ENCODE peak calls at places on chromosomes 3 and 15, in five cellular contexts. U is brain microvascular endothelial cell, D is upper lobe of left lung, B is astrocyte of the spinal cord, N is WERI-Rb-1. Y is an unnamed sample.

GRCh38 chr3:2511356-2511755 is 412.7 kb downstream of the CNTN4 start:
- DNase-seq in D (no peak), U (no peak), B (no peak), N (no peak), Y (no peak)

GRCh38 chr15:100981086-100981485 is 61.9 kb downstream of the LRRK1 start:
- DNase-seq in U (no peak), B (no peak), D (no peak), N (peak), Y (no peak)

GRCh38 chr3:125232394-125232793 is 19.8 kb upstream of the SLC12A8 start:
- DNase-seq in U (no peak), N (no peak), D (no peak), B (no peak), Y (no peak)

GRCh38 chr3:101675709-101676218 is 1.2 kb downstream of the ZBTB11 start:
- DNase-seq in U (no peak), B (no peak), D (peak), N (peak), Y (no peak)

GRCh38 chr3:40079203-40079844 is 230.2 kb upstream of the EIF1B start:
- DNase-seq in N (no peak), D (no peak), B (peak), U (peak), Y (no peak)

GRCh38 chr3:181722156-181722555 is 10.4 kb downstream of the SOX2 start:
- DNase-seq in N (no peak), B (no peak), D (no peak), U (no peak), Y (no peak)

GRCh38 chr3:112730210-112730609 is 89.3 kb upstream of the CCDC80 start:
- DNase-seq in U (no peak), D (no peak), B (no peak), N (no peak), Y (no peak)

GRCh38 chr3:40292637-40293036 is 16.9 kb upstream of the EIF1B start:
- DNase-seq in U (no peak), D (no peak), N (no peak), B (no peak), Y (no peak)

GRCh38 chr15:92617197-92618037 is 38.2 kb downstream of the FAM174B start:
- DNase-seq in N (no peak), U (peak), B (peak), D (peak), Y (no peak)

GRCh38 chr15:23069496-23070166 is 30.3 kb upstream of the TUBGCP5 start:
- DNase-seq in N (no peak), U (no peak), B (no peak), D (no peak), Y (no peak)

GRCh38 chr15:68783226-68784054 is 37.3 kb downstream of the ANP32A start:
- DNase-seq in D (peak), N (peak), U (no peak), B (no peak), Y (peak)
- TF ChIP-seq CTCF in D (peak), N (peak), U (peak), B (peak), Y (peak)

GRCh38 chr3:123258811-123259420 is 57.2 kb downstream of the SEC22A start:
- DNase-seq in U (peak), B (peak), N (no peak), D (no peak), Y (no peak)
- TF ChIP-seq CTCF in U (peak), B (peak), N (peak), D (no peak), Y (no peak)

DNA sequence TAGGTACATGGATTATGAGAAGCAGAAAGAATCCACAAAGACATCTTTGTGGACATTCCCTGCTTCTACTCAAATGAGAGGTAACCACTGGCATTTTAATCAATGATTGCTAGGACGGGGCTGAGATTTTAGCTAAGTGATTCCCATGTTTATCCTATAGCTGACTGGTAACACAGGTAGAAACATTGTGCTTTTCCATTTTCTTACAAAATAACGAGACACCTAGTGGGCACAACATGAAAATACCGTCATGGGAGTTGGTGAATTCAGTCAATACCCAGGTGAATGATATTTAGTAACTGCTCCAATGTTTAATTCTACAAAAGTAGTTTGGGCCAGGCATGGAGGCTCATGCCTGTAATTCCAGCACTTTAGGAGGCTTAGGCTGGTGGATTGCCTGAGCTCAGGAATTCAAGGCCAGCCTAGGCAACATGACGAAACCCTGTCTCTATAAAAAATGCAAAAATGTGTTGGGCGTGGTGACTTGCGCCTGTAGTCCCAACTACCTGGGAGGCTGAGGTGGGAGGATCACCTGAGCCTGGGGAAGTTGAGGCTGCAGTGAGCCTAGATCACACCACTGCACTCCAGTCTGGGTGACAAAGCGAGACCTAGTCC is 37.2 kb upstream of the DENND4A start:
- DNase-seq in N (peak), U (no peak), B (peak), D (no peak), Y (peak)
- TF ChIP-seq CTCF in N (no peak), U (peak), B (peak), D (peak), Y (peak)

GRCh38 chr3:31936661-31937060 is 44.4 kb downstream of the OSBPL10 start:
- DNase-seq in U (peak), D (no peak), N (no peak), B (peak), Y (no peak)

GRCh38 chr3:31934866-31935265 is 46.2 kb downstream of the OSBPL10 start:
- DNase-seq in N (no peak), D (peak), U (no peak), B (no peak), Y (no peak)

GRCh38 chr3:31934018-31934417 is 47.0 kb downstream of the OSBPL10 start:
- DNase-seq in B (no peak), U (no peak), D (no peak), N (no peak), Y (no peak)

GRCh38 chr3:31941230-31941632 is 39.8 kb downstream of the OSBPL10 start:
- DNase-seq in U (no peak), D (no peak), B (peak), N (no peak), Y (no peak)

GRCh38 chr3:31937225-31937624 is 43.8 kb downstream of the OSBPL10 start:
- DNase-seq in D (no peak), B (no peak), N (no peak), U (no peak), Y (no peak)
- TF ChIP-seq CTCF in D (no peak), B (no peak), N (no peak), U (no peak), Y (no peak)

GRCh38 chr15:28017423-28017924 is 81.6 kb downstream of the OCA2 start:
- DNase-seq in N (peak), U (no peak), B (no peak), D (no peak), Y (no peak)
- TF ChIP-seq CTCF in N (peak), U (peak), B (peak), D (no peak), Y (no peak)

GRCh38 chr15:38876211-38876610 is 311.6 kb upstream of the RASGRP1 start:
- DNase-seq in N (no peak), U (no peak), B (no peak), D (no peak), Y (no peak)

GRCh38 chr15:38876621-38877020 is 312.0 kb upstream of the RASGRP1 start:
- DNase-seq in B (no peak), N (no peak), D (no peak), U (no peak), Y (no peak)

GRCh38 chr15:38878946-38879345 is 314.3 kb upstream of the RASGRP1 start:
- DNase-seq in N (no peak), D (no peak), B (no peak), U (no peak), Y (no peak)

GRCh38 chr15:38878026-38878425 is 313.4 kb upstream of the RASGRP1 start:
- DNase-seq in U (no peak), D (no peak), N (no peak), B (no peak), Y (no peak)

GRCh38 chr15:38877471-38877870 is 312.9 kb upstream of the RASGRP1 start:
- DNase-seq in D (no peak), U (no peak), N (no peak), B (no peak), Y (no peak)
- TF ChIP-seq CTCF in D (no peak), U (no peak), N (no peak), B (no peak), Y (no peak)

GRCh38 chr3:180680097-180680430 is 775 bp upstream of the CCDC39 start:
- DNase-seq in N (peak), U (peak), D (peak), B (peak), Y (peak)
- TF ChIP-seq CTCF in N (peak), U (peak), D (no peak), B (peak), Y (peak)

Y was measured in GM20000.